ENCODE peak calls at places on chromosomes 2 and 18, in eight cellular contexts. F is Kasumi-1; C is anterior cingulate cortex; Z is ELF-1; V is GM19239; H is stimulated activated CD8-positive, alpha-beta memory T cell treated with anti-CD3 and anti-CD28 coated beads, Interleukin-2, amount 100 ng/mL, for 48 hours; U is NCI-H1105 treated with DMSO at 0.1 percent for 48 hours; R is left cardiac atrium. N is an unnamed sample.

GRCh38 chr2:180077295-180077906 is 70.3 kb upstream of the CWC22 start:
- DNase-seq in V (no peak), F (peak), R (no peak), U (peak), C (no peak), H (no peak), Z (no peak), N (no peak)

GRCh38 chr2:164843346-164843841 is 1.8 kb upstream of the COBLL1 start:
- DNase-seq in R (no peak), C (no peak), H (no peak), V (no peak), Z (no peak), F (no peak), U (no peak), N (no peak)

GRCh38 chr2:41853427-41854191 is 194.2 kb upstream of the PKDCC start:
- DNase-seq in H (no peak), Z (peak), V (no peak), R (peak), F (peak), C (peak), U (peak), N (no peak)

GRCh38 chr2:157911646-157912217 is 35.6 kb upstream of the ACVR1 start:
- DNase-seq in Z (no peak), H (no peak), R (no peak), V (no peak), C (no peak), U (no peak), F (no peak), N (no peak)

GRCh38 chr2:142834003-142834402 is 43.5 kb upstream of the KYNU start:
- DNase-seq in Z (no peak), R (no peak), F (no peak), V (no peak), H (no peak), C (no peak), U (no peak), N (no peak)

GRCh38 chr18:8946046-8946838 is 156.3 kb upstream of the NDUFV2 start:
- DNase-seq in V (no peak), Z (no peak), H (no peak), C (no peak), U (no peak), F (no peak), R (no peak), N (no peak)

GRCh38 chr2:206851511-206851910 is 86.1 kb downstream of the FASTKD2 start:
- DNase-seq in V (no peak), U (no peak), R (no peak), F (no peak), H (no peak), Z (no peak), C (no peak), N (no peak)

GRCh38 chr2:42881732-42882131 is 89.3 kb upstream of the HAAO start:
- DNase-seq in R (no peak), C (no peak), H (no peak), V (no peak), Z (no peak), U (no peak), F (no peak), N (no peak)

GRCh38 chr2:109382946-109383345 is 230.8 kb downstream of the SEPTIN10 start:
- DNase-seq in C (no peak), U (peak), R (peak), Z (peak), F (no peak), V (no peak), H (no peak), N (no peak)

GRCh38 chr2:136764397-136765255 is 719 bp upstream of the THSD7B start:
- DNase-seq in H (no peak), R (no peak), C (no peak), F (no peak), Z (peak), U (no peak), V (no peak), N (no peak)

GRCh38 chr2:241135737-241136136 is 13.5 kb downstream of the PASK start:
- DNase-seq in V (no peak), R (no peak), U (no peak), Z (no peak), F (no peak), C (no peak), H (no peak), N (no peak)

GRCh38 chr2:187499941-187500532 is 52.0 kb upstream of the CALCRL start:
- DNase-seq in U (peak), Z (no peak), H (no peak), R (peak), V (no peak), F (peak), C (peak), N (no peak)

GRCh38 chr2:156116113-156116512 is 216.4 kb downstream of the NR4A2 start:
- DNase-seq in F (no peak), U (no peak), R (no peak), C (no peak), H (no peak), V (no peak), Z (no peak), N (no peak)

GRCh38 chr18:5058768-5059539 is 138.1 kb downstream of the AKAIN1 start:
- DNase-seq in F (peak), U (no peak), Z (no peak), R (no peak), C (no peak), V (no peak), H (no peak), N (no peak)

GRCh38 chr2:177020524-177021119 is 192.0 kb upstream of the HNRNPA3 start:
- DNase-seq in Z (no peak), V (no peak), F (no peak), H (no peak), U (no peak), R (no peak), C (no peak), N (no peak)

GRCh38 chr2:66434679-66435548 is at the start of gene MEIS1:
- DNase-seq in U (peak), V (no peak), H (no peak), R (peak), C (peak), F (peak), Z (peak), N (peak)

GRCh38 chr2:65431417-65432226 is 777 bp downstream of the SPRED2 start:
- DNase-seq in H (peak), C (peak), U (peak), R (peak), Z (no peak), F (peak), V (peak), N (no peak)

GRCh38 chr2:128720440-128721022 is 401.9 kb upstream of the HS6ST1 start:
- DNase-seq in V (no peak), Z (no peak), H (no peak), C (no peak), F (peak), R (no peak), U (no peak), N (no peak)

GRCh38 chr18:9364242-9364641 is 29.7 kb downstream of the TWSG1 start:
- DNase-seq in F (no peak), U (no peak), Z (no peak), V (no peak), R (no peak), C (no peak), H (no peak), N (no peak)

GRCh38 chr18:49813321-49814146 is at the start of gene ACAA2:
- DNase-seq in U (peak), F (peak), R (peak), Z (peak), H (peak), V (peak), C (peak), N (peak)

GRCh38 chr2:180319586-180320405 is 312.7 kb upstream of the CWC22 start:
- DNase-seq in Z (no peak), U (no peak), H (no peak), V (no peak), C (no peak), F (peak), R (no peak), N (no peak)

GRCh38 chr2:215772634-215773563 is 240.5 kb downstream of the MREG start:
- DNase-seq in Z (no peak), V (no peak), H (no peak), R (no peak), U (no peak), C (no peak), F (no peak), N (no peak)

GRCh38 chr2:215750763-215751162 is 262.6 kb downstream of the MREG start:
- DNase-seq in H (no peak), C (no peak), Z (no peak), V (no peak), F (no peak), R (no peak), U (no peak), N (no peak)

GRCh38 chr2:157466764-157467163 is 22.9 kb upstream of the CYTIP start:
- DNase-seq in C (no peak), V (no peak), H (no peak), R (no peak), U (no peak), Z (no peak), F (no peak), N (no peak)

GRCh38 chr2:23487735-23488492 is 102.9 kb downstream of the KLHL29 start:
- DNase-seq in Z (peak), V (no peak), F (no peak), R (no peak), C (no peak), U (no peak), H (peak), N (no peak)

GRCh38 chr2:173831312-173832229 is 133.6 kb downstream of the SP3 start:
- DNase-seq in U (no peak), C (no peak), V (no peak), F (peak), H (no peak), Z (peak), R (peak), N (no peak)

GRCh38 chr2:208250401-208250800 is 4.5 kb downstream of the IDH1 start:
- DNase-seq in V (no peak), Z (no peak), H (no peak), U (no peak), F (no peak), R (no peak), C (no peak), N (no peak)

GRCh38 chr2:110860620-110861019 is 128.2 kb downstream of the ACOXL start:
- DNase-seq in V (no peak), R (no peak), Z (no peak), H (no peak), U (no peak), F (no peak), C (no peak), N (no peak)

GRCh38 chr2:147182260-147182659 is 662.6 kb upstream of the ACVR2A start:
- DNase-seq in C (no peak), V (no peak), R (no peak), F (no peak), U (no peak), Z (no peak), H (peak), N (no peak)

GRCh38 chr18:48741866-48742265 is 203.0 kb downstream of the CTIF start:
- DNase-seq in F (no peak), R (no peak), C (no peak), H (no peak), V (no peak), U (no peak), Z (no peak), N (no peak)

GRCh38 chr2:233354971-233355574 is 779 bp downstream of the DGKD start:
- DNase-seq in R (peak), F (no peak), U (peak), C (no peak), V (no peak), Z (peak), H (no peak), N (no peak)

GRCh38 chr2:215793747-215794595 is 219.4 kb downstream of the MREG start:
- DNase-seq in H (peak), R (no peak), U (no peak), Z (peak), V (no peak), C (no peak), F (peak), N (no peak)

GRCh38 chr2:199186226-199186864 is 271.4 kb downstream of the SATB2 start:
- DNase-seq in H (no peak), Z (no peak), U (no peak), V (no peak), F (no peak), R (no peak), C (no peak), N (no peak)

GRCh38 chr2:128281852-128282245 is 36.8 kb downstream of the HS6ST1 start:
- DNase-seq in V (no peak), U (no peak), C (no peak), H (no peak), Z (no peak), R (no peak), F (no peak), N (no peak)